ENCODE peak calls at places on chromosome 7, in five cellular contexts. H is HFF-Myc; D is stimulated activated CD4-positive, alpha-beta T cell treated with anti-CD3 and anti-CD28 coated beads, Interleukin-4, amount 100 ng/mL, for 4 hours; P is sciatic nerve; T is heart right ventricle. I is an unnamed sample.

GRCh38 chr7:130988443-130988842 is 254.4 kb upstream of the KLF14 start:
- DNase-seq in P (no peak), T (no peak), D (no peak), H (no peak), I (no peak)

GRCh38 chr7:68470836-68471235 is 1127.4 kb upstream of the AUTS2 start:
- DNase-seq in P (no peak), D (no peak), H (no peak), T (no peak), I (no peak)

GRCh38 chr7:120259382-120259781 is 13.6 kb upstream of the KCND2 start:
- DNase-seq in H (no peak), T (no peak), D (no peak), P (no peak), I (no peak)

GRCh38 chr7:16421333-16422099 is at the start of gene CRPPA:
- DNase-seq in P (peak; percentile 65), T (peak; percentile 21), H (no peak), D (peak; percentile 40), I (peak; percentile 54)

GRCh38 chr7:98254951-98255610 is 3.0 kb upstream of the TECPR1 start:
- DNase-seq in P (no peak), T (no peak), H (no peak), D (no peak), I (peak; percentile 92)

GRCh38 chr7:156545989-156546388 is 94.6 kb upstream of the RNF32 start:
- DNase-seq in D (no peak), H (no peak), P (no peak), T (no peak), I (no peak)

GRCh38 chr7:11698273-11698930 is 133.6 kb downstream of the THSD7A start:
- DNase-seq in T (no peak), D (no peak), P (no peak), H (no peak), I (no peak)

GRCh38 chr7:73343671-73344380 is 15.9 kb downstream of the FKBP6 start:
- DNase-seq in P (no peak), H (no peak), T (no peak), D (no peak), I (no peak)

GRCh38 chr7:142440219-142441073 is 182.6 kb upstream of the PRSS58 start:
- DNase-seq in D (no peak), T (no peak), H (peak; percentile 85), P (no peak), I (no peak)

GRCh38 chr7:34247468-34247867 is 342.1 kb downstream of the BMPER start:
- DNase-seq in P (no peak), T (no peak), D (no peak), H (no peak), I (no peak)

GRCh38 chr7:50141854-50142253 is 48.8 kb upstream of the ZPBP start:
- DNase-seq in H (no peak), D (no peak), T (no peak), P (no peak), I (no peak)

GRCh38 chr7:115749924-115750323 is 280.6 kb downstream of the TFEC start:
- DNase-seq in T (no peak), D (no peak), H (no peak), P (no peak), I (no peak)

GRCh38 chr7:47635091-47636090 is 53.5 kb upstream of the TNS3 start:
- DNase-seq in T (no peak), H (no peak), D (no peak), P (no peak), I (no peak)

I was measured in CD4-positive, CD25-positive, alpha-beta regulatory T cell.